ENCODE peak calls at places on chromosomes 2 and 18, in eight cellular contexts. A, N, G, R, T, M, J and Z are unnamed samples.

GRCh38 chr2:238358763-238359162 is 38.4 kb downstream of the TRAF3IP1 start:
- DNase-seq in N (no peak), G (no peak), J (no peak), T (no peak), M (no peak), R (no peak), A (no peak), Z (no peak)

GRCh38 chr2:71672011-71672639 is 218.8 kb downstream of the DYSF start:
- DNase-seq in N (no peak), A (no peak), R (no peak), M (no peak), G (no peak), J (no peak), T (no peak), Z (no peak)

GRCh38 chr2:54559593-54560145 is 103.5 kb downstream of the SPTBN1 start:
- DNase-seq in A (peak), T (peak), N (peak), M (peak), R (peak), J (no peak), G (peak), Z (no peak)

GRCh38 chr2:14137643-14138042 is 494.9 kb upstream of the LRATD1 start:
- DNase-seq in N (peak), M (no peak), G (no peak), J (no peak), T (no peak), R (no peak), A (no peak), Z (no peak)

GRCh38 chr2:14716319-14716718 is 83.8 kb downstream of the LRATD1 start:
- DNase-seq in N (no peak), A (no peak), G (no peak), T (no peak), M (no peak), J (no peak), R (no peak), Z (no peak)

GRCh38 chr2:174597347-174598047 is at the start of gene WIPF1:
- DNase-seq in R (peak), T (no peak), G (peak), A (peak), N (no peak), J (no peak), M (peak), Z (no peak)

GRCh38 chr2:7430869-7431641 is 513.8 kb downstream of the RNF144A start:
- DNase-seq in A (no peak), J (peak), R (no peak), T (no peak), N (peak), G (peak), M (peak), Z (peak)

GRCh38 chr18:57107141-57107832 is 39.6 kb upstream of the BOD1L2 start:
- DNase-seq in A (peak), G (peak), N (peak), T (no peak), J (no peak), M (peak), R (peak), Z (peak)

GRCh38 chr18:37396981-37397720 is 168.4 kb downstream of the CELF4 start:
- DNase-seq in G (no peak), A (no peak), M (peak), T (no peak), N (no peak), R (peak), J (no peak), Z (no peak)

GRCh38 chr2:101779190-101779589 is 81.7 kb downstream of the MAP4K4 start:
- DNase-seq in R (no peak), J (no peak), M (no peak), G (no peak), A (no peak), T (no peak), N (no peak), Z (no peak)

GRCh38 chr2:106156305-106157288 is 37.5 kb downstream of the UXS1 start:
- DNase-seq in J (no peak), M (no peak), N (no peak), T (no peak), A (peak), G (no peak), R (no peak), Z (no peak)

GRCh38 chr2:128661955-128662564 is 343.4 kb upstream of the HS6ST1 start:
- DNase-seq in T (no peak), J (no peak), R (no peak), G (no peak), M (no peak), A (no peak), N (no peak), Z (no peak)

GRCh38 chr2:163735692-163736432 is at the start of gene FIGN:
- DNase-seq in N (peak), J (peak), T (peak), A (peak), G (peak), M (peak), R (peak), Z (peak)

GRCh38 chr2:23566236-23567142 is 181.5 kb downstream of the KLHL29 start:
- DNase-seq in N (no peak), J (no peak), M (peak), G (no peak), R (peak), T (peak), A (peak), Z (peak)

DNA sequence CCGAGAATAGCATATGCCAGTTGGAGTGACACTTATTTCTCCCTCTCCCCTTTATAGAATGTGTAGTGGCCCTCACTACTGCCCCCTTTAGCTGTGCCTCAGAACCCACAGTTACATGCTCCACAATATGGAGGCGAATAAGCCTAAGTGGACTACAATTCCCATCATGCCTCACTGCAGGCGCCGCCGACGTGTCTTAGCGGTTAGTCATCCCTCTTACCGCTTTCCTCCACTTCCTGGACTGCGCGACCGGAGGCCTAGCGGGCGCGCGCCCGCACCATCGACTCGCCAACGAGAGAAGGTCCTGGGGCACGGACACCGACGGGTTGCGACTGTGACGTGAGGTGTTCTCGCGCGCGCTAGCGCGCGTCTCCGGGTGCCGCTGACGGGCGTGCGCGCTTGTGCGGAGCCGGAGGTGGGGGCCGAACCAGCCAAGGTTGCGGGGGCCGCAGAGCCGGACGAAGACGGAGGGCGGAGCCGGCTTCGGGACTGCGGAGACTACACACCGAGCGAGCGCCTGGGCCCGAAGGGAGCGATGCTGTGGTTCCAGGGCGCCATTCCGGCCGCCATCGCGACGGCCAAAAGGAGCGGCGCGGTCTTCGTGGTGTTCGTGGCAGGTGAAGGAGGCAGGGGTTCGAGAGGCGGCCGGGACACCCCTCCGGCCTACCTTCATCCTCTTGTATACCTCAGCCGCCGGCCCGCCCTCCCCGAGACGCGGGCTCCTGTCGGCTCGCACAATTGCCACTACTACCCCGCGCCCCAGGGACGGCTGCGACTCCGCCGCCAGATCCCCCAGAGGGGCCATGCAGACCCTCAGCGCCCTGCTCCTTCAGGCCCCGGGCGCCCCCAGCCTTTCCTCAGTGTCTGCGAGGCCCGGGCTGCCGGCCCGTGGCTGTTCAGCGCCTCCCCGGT is at the start of gene UBXN4:
- DNase-seq in M (peak), J (peak), G (peak), R (peak), A (peak), T (peak), N (peak), Z (peak)
- TF ChIP-seq CTCF in M (peak), J (peak), G (peak), R (peak), A (peak), T (no peak), N (peak), Z (no peak)

GRCh38 chr2:27824401-27824800 is 52.9 kb downstream of the MRPL33 start:
- DNase-seq in G (no peak), M (no peak), J (no peak), N (no peak), A (no peak), T (no peak), R (peak), Z (no peak)
- TF ChIP-seq CTCF in G (no peak), M (no peak), J (no peak), N (no peak), A (no peak), T (no peak), R (no peak), Z (no peak)

DNA sequence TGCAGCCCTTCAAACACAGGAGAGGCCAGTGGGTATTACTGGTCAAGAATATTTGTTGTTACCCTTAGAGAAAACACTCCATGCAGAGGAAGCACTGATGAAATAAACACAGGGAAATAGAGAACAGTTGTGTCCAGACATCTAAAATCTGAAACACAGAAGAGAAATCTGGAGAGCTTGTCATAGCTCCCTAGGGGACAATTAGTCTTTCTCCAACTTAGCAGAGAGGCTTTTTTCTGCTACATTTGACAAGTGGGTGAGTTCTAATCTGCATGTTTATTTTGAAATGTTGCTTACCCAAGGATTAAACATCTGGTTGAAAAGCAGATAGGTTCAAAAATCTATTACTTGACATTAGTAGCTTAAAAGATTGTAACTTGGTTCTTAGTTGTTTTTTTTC is 190.1 kb downstream of the CTNNA2 start:
- DNase-seq in J (no peak), G (no peak), M (no peak), T (no peak), N (no peak), A (no peak), R (peak), Z (no peak)
- TF ChIP-seq CTCF in J (no peak), G (no peak), M (no peak), T (no peak), N (no peak), A (no peak), R (no peak), Z (no peak)

GRCh38 chr2:222671259-222672067 is at the start of gene MOGAT1:
- DNase-seq in M (peak), N (peak), A (no peak), T (peak), J (peak), R (no peak), G (peak), Z (peak)
- TF ChIP-seq CTCF in M (no peak), N (no peak), A (peak), T (no peak), J (no peak), R (peak), G (no peak), Z (no peak)

GRCh38 chr18:65968605-65969004 is 217.8 kb downstream of the CDH7 start:
- DNase-seq in J (no peak), M (no peak), N (no peak), G (no peak), T (no peak), R (no peak), A (no peak), Z (no peak)
- TF ChIP-seq CTCF in J (no peak), M (peak), N (peak), G (peak), T (no peak), R (no peak), A (no peak), Z (peak)